ENCODE peak calls at places on chromosomes 16 and 17, in ten cellular contexts. Y is WTC11, N is epithelial cell of esophagus, H is PC-3, R is thyroid gland, J is lung, X is vagina, W is testis, G is GM10248, U is brain microvascular endothelial cell. L is an unnamed sample.

GRCh38 chr16:35911899-35912298 is 2452.5 kb downstream of the TP53TG3F start:
- DNase-seq in Y (no peak), N (no peak), H (no peak), R (no peak), J (no peak), X (peak; percentile 69), W (no peak), G (no peak), U (no peak), L (no peak)

GRCh38 chr17:14282700-14283099 is 18.2 kb upstream of the HS3ST3B1 start:
- DNase-seq in Y (no peak), N (no peak), H (no peak), R (no peak), J (no peak), X (no peak), W (no peak), G (no peak), U (no peak), L (no peak)

GRCh38 chr16:11833951-11834695 is 17.2 kb downstream of the RSL1D1 start:
- DNase-seq in Y (no peak), N (peak; percentile 97), H (peak; percentile 23), R (no peak), J (no peak), X (no peak), W (no peak), G (no peak), U (peak; percentile 79), L (no peak)

GRCh38 chr17:77028900-77029299 is 111.9 kb upstream of the SEC14L1 start:
- DNase-seq in Y (no peak), N (no peak), H (no peak), R (no peak), J (no peak), X (no peak), W (no peak), G (no peak), U (no peak), L (no peak)

GRCh38 chr16:67336111-67336510 is 9.5 kb downstream of the LRRC36 start:
- DNase-seq in Y (no peak), N (peak; percentile 7), H (no peak), R (no peak), J (no peak), X (no peak), W (no peak), G (no peak), U (no peak), L (no peak)

GRCh38 chr17:61405686-61406542 is 6.3 kb downstream of the TBX2 start:
- DNase-seq in Y (peak; percentile 22), N (no peak), H (no peak), R (no peak), J (no peak), X (no peak), W (no peak), G (no peak), U (no peak), L (no peak)

GRCh38 chr17:7260601-7261376 is 1.5 kb downstream of the CLDN7 start:
- DNase-seq in Y (peak; percentile 89), N (peak; percentile 66), H (peak; percentile 70), R (peak; percentile 90), J (peak; percentile 79), X (no peak), W (no peak), G (no peak), U (no peak), L (peak; percentile 56)

GRCh38 chr17:16282522-16282921 is 65.5 kb downstream of the PIGL start:
- DNase-seq in Y (no peak), N (peak; percentile 81), H (peak; percentile 94), R (no peak), J (no peak), X (no peak), W (no peak), G (no peak), U (peak; percentile 40), L (no peak)

GRCh38 chr16:24696699-24697098 is 32.8 kb upstream of the TNRC6A start:
- DNase-seq in Y (no peak), N (no peak), H (no peak), R (no peak), J (no peak), X (no peak), W (no peak), G (no peak), U (no peak), L (no peak)

GRCh38 chr16:54287758-54288591 is 1.4 kb upstream of the IRX3 start:
- DNase-seq in Y (no peak), N (no peak), H (no peak), R (peak; percentile 46), J (no peak), X (no peak), W (no peak), G (no peak), U (no peak), L (no peak)

DNA sequence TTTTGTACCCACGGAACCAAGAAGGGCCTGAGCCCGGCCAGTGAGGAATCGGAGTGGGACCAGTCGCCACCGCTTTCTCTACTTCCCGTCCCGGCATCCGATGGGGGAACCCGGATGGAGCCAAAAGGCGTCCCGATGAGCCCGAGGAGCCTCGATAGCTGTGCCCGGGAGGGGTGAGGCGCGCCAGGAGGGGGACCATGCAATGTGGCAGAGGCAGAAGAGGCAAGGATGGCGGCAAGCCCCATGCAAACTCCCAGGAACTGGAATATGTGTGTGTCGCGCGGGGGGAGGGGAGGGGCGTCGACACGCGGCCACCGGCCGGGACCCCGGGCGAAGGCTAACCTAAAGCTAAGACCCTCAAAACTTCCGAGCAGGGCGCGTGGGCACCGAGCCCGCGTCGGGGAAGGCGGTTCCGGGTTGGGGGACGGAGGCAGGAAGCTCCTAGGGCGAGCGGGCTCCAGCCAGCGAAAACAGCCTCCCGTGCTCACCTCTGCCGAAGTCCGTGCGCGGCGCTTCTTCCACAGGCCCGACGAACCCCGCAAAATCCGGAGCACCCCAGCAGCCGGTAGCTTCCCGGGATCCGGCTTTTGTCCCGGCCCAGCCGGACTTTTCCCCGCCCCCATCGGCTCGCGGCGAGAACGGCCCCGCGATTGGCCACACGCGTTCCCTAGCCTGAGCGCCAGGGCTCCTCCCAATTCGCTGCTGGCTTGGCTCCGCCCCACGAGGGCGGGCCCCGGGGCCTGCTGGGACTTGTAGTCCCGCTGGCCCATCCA is at the start of gene ACLY:
- DNase-seq in Y (peak; percentile 99), N (peak; percentile 98), H (peak; percentile 98), R (peak; percentile 98), J (peak; percentile 97), X (peak; percentile 97), W (peak; percentile 97), G (peak; percentile 100), U (peak; percentile 94), L (peak; percentile 95)
- TF ChIP-seq CTCF in Y (no peak), N (no peak), H (no peak), R (no peak), J (no peak), X (no peak), W (no peak), G (no peak), U (no peak), L (no peak)

DNA sequence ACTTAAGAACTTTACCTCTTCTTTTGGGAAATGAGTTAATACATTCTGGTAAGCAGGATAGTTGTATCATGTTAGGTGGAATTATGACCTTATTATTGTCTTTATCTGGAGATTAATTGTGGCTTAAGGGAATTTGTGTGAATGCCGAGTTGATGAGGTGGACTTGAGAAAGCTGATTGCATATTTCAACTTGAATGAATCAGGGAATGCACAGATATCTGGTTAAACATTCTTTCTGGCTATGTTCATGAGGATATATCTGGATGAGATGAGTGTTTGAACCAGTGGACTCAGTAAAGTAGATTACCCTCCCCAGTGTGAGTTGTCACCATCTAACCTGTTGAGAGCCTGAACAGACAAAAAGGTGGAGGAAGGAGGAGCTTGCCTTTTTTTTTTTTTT is 326.1 kb upstream of the GOT2 start:
- DNase-seq in Y (no peak), N (peak; percentile 45), H (no peak), R (no peak), J (no peak), X (no peak), W (no peak), G (no peak), U (peak; percentile 52), L (no peak)
- TF ChIP-seq CTCF in Y (no peak), N (no peak), H (no peak), R (no peak), J (no peak), X (no peak), W (no peak), G (no peak), U (no peak), L (no peak)

DNA sequence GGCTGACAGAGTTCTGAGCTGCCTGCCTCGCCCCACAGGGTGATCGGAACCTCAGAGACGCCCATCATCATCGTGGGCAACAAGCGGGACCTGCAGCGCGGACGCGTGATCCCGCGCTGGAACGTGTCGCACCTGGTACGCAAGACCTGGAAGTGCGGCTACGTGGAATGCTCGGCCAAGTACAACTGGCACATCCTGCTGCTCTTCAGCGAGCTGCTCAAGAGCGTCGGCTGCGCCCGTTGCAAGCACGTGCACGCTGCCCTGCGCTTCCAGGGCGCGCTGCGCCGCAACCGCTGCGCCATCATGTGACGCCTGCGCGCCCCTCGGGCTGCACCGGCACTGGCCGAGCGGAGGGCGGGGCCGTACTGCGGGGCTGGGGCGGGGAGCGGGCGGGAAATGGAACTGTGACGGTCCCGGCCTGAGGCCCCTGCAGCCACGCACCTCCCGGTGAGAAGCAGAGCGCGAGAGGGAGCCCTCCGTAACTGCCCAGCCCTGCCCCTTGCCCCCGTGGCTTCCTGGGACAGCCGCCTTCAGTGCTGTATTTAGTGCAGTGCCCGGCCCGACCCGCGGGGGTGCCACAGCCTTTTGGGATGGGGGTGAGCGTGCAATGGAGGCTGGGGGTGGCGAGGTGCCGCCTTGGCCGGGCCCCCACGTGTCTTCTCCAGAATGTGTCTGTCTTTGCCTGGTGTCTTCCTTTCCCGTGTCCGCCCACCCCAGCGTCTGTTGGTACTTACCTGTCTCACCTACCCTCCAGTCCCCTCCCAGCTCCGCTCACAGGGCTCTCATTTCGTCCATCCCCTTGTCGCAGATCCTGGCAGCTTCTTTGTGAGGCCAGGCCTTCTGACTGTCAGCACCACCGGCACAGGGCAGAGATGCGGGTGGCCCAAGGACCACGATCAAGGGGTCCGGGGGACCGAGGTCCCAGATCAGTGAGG is 9.8 kb downstream of the RASL10B start:
- DNase-seq in Y (peak; percentile 62), N (peak; percentile 27), H (no peak), R (peak; percentile 68), J (no peak), X (no peak), W (peak; percentile 27), G (no peak), U (no peak), L (no peak)
- TF ChIP-seq CTCF in Y (no peak), N (no peak), H (no peak), R (no peak), J (no peak), X (no peak), W (no peak), G (no peak), U (peak; percentile 17), L (no peak)

GRCh38 chr17:70604854-70605253 is 435.5 kb downstream of the KCNJ2 start:
- DNase-seq in Y (no peak), N (no peak), H (peak; percentile 31), R (no peak), J (no peak), X (no peak), W (no peak), G (no peak), U (no peak), L (no peak)
- TF ChIP-seq CTCF in Y (no peak), N (peak; percentile 7), H (peak; percentile 51), R (no peak), J (no peak), X (no peak), W (no peak), G (no peak), U (peak; percentile 14), L (no peak)

L was measured in mesothelial cell of epicardium.